ENCODE peak calls at places on chromosomes 16 and 17, in five cellular contexts. One of them, this sample, is unnamed.

GRCh38 chr17:17151055-17151454 is 55.1 kb downstream of the PLD6 start:
- DNase-seq in fibroblast of the conjunctiva: peak; percentile 27
- DNase-seq in tibial artery: no peak
- DNase-seq in activated gamma-delta T cell treated with Interleukin-2 at 50 U/mL for 16 hours: no peak
- DNase-seq in activated T-cell treated with anti-CD3 and anti-CD28 coated beads for 1 hour: no peak
- DNase-seq in this sample: no peak

GRCh38 chr17:68955181-68955841 is at the start of gene ABCA8:
- DNase-seq in fibroblast of the conjunctiva: peak; percentile 57
- DNase-seq in tibial artery: no peak
- DNase-seq in activated gamma-delta T cell treated with Interleukin-2 at 50 U/mL for 16 hours: no peak
- DNase-seq in activated T-cell treated with anti-CD3 and anti-CD28 coated beads for 1 hour: no peak
- DNase-seq in this sample: no peak

GRCh38 chr16:56332464-56333079 is 92.8 kb downstream of the AMFR start:
- DNase-seq in fibroblast of the conjunctiva: peak; percentile 67
- DNase-seq in tibial artery: no peak
- DNase-seq in activated gamma-delta T cell treated with Interleukin-2 at 50 U/mL for 16 hours: no peak
- DNase-seq in activated T-cell treated with anti-CD3 and anti-CD28 coated beads for 1 hour: no peak
- DNase-seq in this sample: peak; percentile 43

GRCh38 chr16:3881499-3881995 is 1.0 kb upstream of the CREBBP start:
- DNase-seq in fibroblast of the conjunctiva: no peak
- DNase-seq in tibial artery: peak; percentile 69
- DNase-seq in activated gamma-delta T cell treated with Interleukin-2 at 50 U/mL for 16 hours: no peak
- DNase-seq in activated T-cell treated with anti-CD3 and anti-CD28 coated beads for 1 hour: no peak
- DNase-seq in this sample: no peak

GRCh38 chr17:55086635-55087058 is 118.1 kb downstream of the STXBP4 start:
- DNase-seq in fibroblast of the conjunctiva: peak; percentile 77
- DNase-seq in tibial artery: no peak
- DNase-seq in activated gamma-delta T cell treated with Interleukin-2 at 50 U/mL for 16 hours: no peak
- DNase-seq in activated T-cell treated with anti-CD3 and anti-CD28 coated beads for 1 hour: no peak
- DNase-seq in this sample: no peak

GRCh38 chr16:68802190-68802589 is 41.1 kb upstream of the TANGO6 start:
- DNase-seq in fibroblast of the conjunctiva: no peak
- DNase-seq in tibial artery: no peak
- DNase-seq in activated gamma-delta T cell treated with Interleukin-2 at 50 U/mL for 16 hours: no peak
- DNase-seq in activated T-cell treated with anti-CD3 and anti-CD28 coated beads for 1 hour: no peak
- DNase-seq in this sample: no peak

GRCh38 chr16:83734136-83734535 is 73.6 kb upstream of the HSBP1 start:
- DNase-seq in fibroblast of the conjunctiva: no peak
- DNase-seq in tibial artery: no peak
- DNase-seq in activated gamma-delta T cell treated with Interleukin-2 at 50 U/mL for 16 hours: no peak
- DNase-seq in activated T-cell treated with anti-CD3 and anti-CD28 coated beads for 1 hour: no peak
- DNase-seq in this sample: no peak

GRCh38 chr17:11787074-11787473 is 188.8 kb downstream of the DNAH9 start:
- DNase-seq in fibroblast of the conjunctiva: no peak
- DNase-seq in tibial artery: no peak
- DNase-seq in activated gamma-delta T cell treated with Interleukin-2 at 50 U/mL for 16 hours: no peak
- DNase-seq in activated T-cell treated with anti-CD3 and anti-CD28 coated beads for 1 hour: no peak
- DNase-seq in this sample: no peak

GRCh38 chr17:76720211-76720610 is 6.2 kb downstream of the JMJD6 start:
- DNase-seq in fibroblast of the conjunctiva: no peak
- DNase-seq in tibial artery: peak; percentile 51
- DNase-seq in activated gamma-delta T cell treated with Interleukin-2 at 50 U/mL for 16 hours: no peak
- DNase-seq in activated T-cell treated with anti-CD3 and anti-CD28 coated beads for 1 hour: no peak
- DNase-seq in this sample: no peak

GRCh38 chr17:71530227-71530626 is 590.6 kb upstream of the SOX9 start:
- DNase-seq in fibroblast of the conjunctiva: no peak
- DNase-seq in tibial artery: no peak
- DNase-seq in activated gamma-delta T cell treated with Interleukin-2 at 50 U/mL for 16 hours: no peak
- DNase-seq in activated T-cell treated with anti-CD3 and anti-CD28 coated beads for 1 hour: no peak
- DNase-seq in this sample: no peak

GRCh38 chr17:15957608-15958307 is 12.8 kb downstream of the ADORA2B start:
- DNase-seq in fibroblast of the conjunctiva: no peak
- DNase-seq in tibial artery: no peak
- DNase-seq in activated gamma-delta T cell treated with Interleukin-2 at 50 U/mL for 16 hours: no peak
- DNase-seq in activated T-cell treated with anti-CD3 and anti-CD28 coated beads for 1 hour: no peak
- DNase-seq in this sample: no peak

GRCh38 chr17:7572338-7572587 is 7.2 kb upstream of the CD68 start:
- DNase-seq in fibroblast of the conjunctiva: no peak
- DNase-seq in tibial artery: no peak
- DNase-seq in activated gamma-delta T cell treated with Interleukin-2 at 50 U/mL for 16 hours: no peak
- DNase-seq in activated T-cell treated with anti-CD3 and anti-CD28 coated beads for 1 hour: no peak
- DNase-seq in this sample: no peak

GRCh38 chr16:77289331-77289809 is 90.2 kb downstream of the SYCE1L start:
- DNase-seq in fibroblast of the conjunctiva: no peak
- DNase-seq in tibial artery: no peak
- DNase-seq in activated gamma-delta T cell treated with Interleukin-2 at 50 U/mL for 16 hours: no peak
- DNase-seq in activated T-cell treated with anti-CD3 and anti-CD28 coated beads for 1 hour: no peak
- DNase-seq in this sample: no peak

GRCh38 chr17:30337393-30337999 is 3.6 kb upstream of the TMIGD1 start:
- DNase-seq in fibroblast of the conjunctiva: no peak
- DNase-seq in tibial artery: no peak
- DNase-seq in activated gamma-delta T cell treated with Interleukin-2 at 50 U/mL for 16 hours: no peak
- DNase-seq in activated T-cell treated with anti-CD3 and anti-CD28 coated beads for 1 hour: no peak
- DNase-seq in this sample: no peak

GRCh38 chr16:81437860-81438259 is 6.7 kb upstream of the CMIP start:
- DNase-seq in fibroblast of the conjunctiva: no peak
- DNase-seq in tibial artery: no peak
- DNase-seq in activated gamma-delta T cell treated with Interleukin-2 at 50 U/mL for 16 hours: no peak
- DNase-seq in activated T-cell treated with anti-CD3 and anti-CD28 coated beads for 1 hour: no peak
- DNase-seq in this sample: no peak

GRCh38 chr17:35183332-35183731 is 10.9 kb downstream of the SLC35G3 start:
- DNase-seq in fibroblast of the conjunctiva: no peak
- DNase-seq in tibial artery: no peak
- DNase-seq in activated gamma-delta T cell treated with Interleukin-2 at 50 U/mL for 16 hours: no peak
- DNase-seq in activated T-cell treated with anti-CD3 and anti-CD28 coated beads for 1 hour: no peak
- DNase-seq in this sample: no peak

GRCh38 chr17:17911003-17911613 is 61.1 kb downstream of the TOM1L2 start:
- DNase-seq in fibroblast of the conjunctiva: no peak
- DNase-seq in tibial artery: no peak
- DNase-seq in activated gamma-delta T cell treated with Interleukin-2 at 50 U/mL for 16 hours: no peak
- DNase-seq in activated T-cell treated with anti-CD3 and anti-CD28 coated beads for 1 hour: no peak
- DNase-seq in this sample: no peak